ENCODE peak calls at places on chromosomes 2 and 18, in seven cellular contexts. Y is GM23338; M is fibroblast of lung; L is endothelial cell of umbilical vein; V is hepatic stellate cell; U is AML-193; I is activated naive CD4-positive, alpha-beta T cell. O is an unnamed sample.

GRCh38 chr2:1455466-1455865 is 42.2 kb downstream of the TPO start:
- DNase-seq in I (no peak), Y (no peak), L (no peak), U (no peak), M (no peak), V (no peak), O (no peak)

GRCh38 chr2:64284751-64285150 is 140.5 kb upstream of the PELI1 start:
- DNase-seq in M (no peak), I (no peak), L (no peak), Y (no peak), V (no peak), U (no peak), O (no peak)

GRCh38 chr2:44789446-44789845 is 152.1 kb upstream of the SIX3 start:
- DNase-seq in U (no peak), L (no peak), I (no peak), M (no peak), Y (no peak), V (no peak), O (no peak)

GRCh38 chr2:98736464-98736889 is 5.5 kb upstream of the MGAT4A start:
- DNase-seq in U (no peak), L (peak; percentile 6), Y (no peak), I (no peak), M (peak; percentile 4), V (no peak), O (no peak)

GRCh38 chr18:72830109-72830508 is 37.7 kb downstream of the NETO1 start:
- DNase-seq in I (no peak), Y (peak; percentile 75), L (no peak), M (peak; percentile 40), U (no peak), V (no peak), O (peak; percentile 21)

GRCh38 chr2:26988165-26988879 is 17.9 kb downstream of the MAPRE3 start:
- DNase-seq in U (no peak), V (peak; percentile 25), I (no peak), M (peak; percentile 94), Y (no peak), L (no peak), O (no peak)

GRCh38 chr2:974454-974853 is 23.8 kb downstream of the SNTG2 start:
- DNase-seq in M (no peak), L (no peak), Y (no peak), I (no peak), V (no peak), U (no peak), O (no peak)

GRCh38 chr2:223950448-223951347 is 5.6 kb upstream of the WDFY1 start:
- DNase-seq in U (no peak), V (no peak), Y (peak; percentile 44), I (no peak), L (peak; percentile 32), M (no peak), O (no peak)

GRCh38 chr18:24016643-24017042 is 2.1 kb downstream of the TTC39C start:
- DNase-seq in I (no peak), Y (peak; percentile 50), L (peak; percentile 11), U (peak; percentile 33), M (no peak), V (no peak), O (peak; percentile 55)

GRCh38 chr2:39181297-39181696 is 60.4 kb upstream of the SOS1 start:
- DNase-seq in U (no peak), L (no peak), M (no peak), V (no peak), Y (no peak), I (no peak), O (no peak)

GRCh38 chr2:70981866-70982810 is 3.7 kb downstream of the ANKRD53 start:
- DNase-seq in U (no peak), I (no peak), L (no peak), Y (no peak), V (no peak), M (no peak), O (no peak)

GRCh38 chr2:15938803-15939555 is 1.4 kb upstream of the MYCN start:
- DNase-seq in U (no peak), M (no peak), I (no peak), Y (peak; percentile 84), L (no peak), V (no peak), O (no peak)

GRCh38 chr2:240455719-240456606 is 20.5 kb downstream of the GPC1 start:
- DNase-seq in L (no peak), I (no peak), M (no peak), Y (peak; percentile 52), U (no peak), V (no peak), O (no peak)

GRCh38 chr2:200377774-200378336 is 71.4 kb downstream of the SPATS2L start:
- DNase-seq in L (no peak), V (no peak), I (no peak), U (no peak), M (no peak), Y (no peak), O (no peak)